ENCODE peak calls at places on chromosomes 6 and 20, in ten cellular contexts. X is central memory CD8-positive, alpha-beta T cell; V is stimulated activated CD4-positive, alpha-beta T cell treated with anti-CD3 and anti-CD28 coated beads, Interleukin-1b, Interleukin-23, amount 100 ng/mL, for 4 hours; T is WTC11; S is lung microvascular endothelial cell; L is prostate gland; A is left ventricle myocardium inferior; O is hepatocyte; U is ACHN; Z is AG20443. M is an unnamed sample.

GRCh38 chr6:90386796-90387390 is 90.2 kb upstream of the BACH2 start:
- DNase-seq in O (no peak), V (no peak), X (no peak), S (no peak), T (no peak), A (no peak), Z (no peak), L (peak), U (no peak), M (no peak)

GRCh38 chr20:55242853-55243252 is 762.5 kb downstream of the CBLN4 start:
- DNase-seq in A (no peak), V (no peak), T (no peak), S (no peak), U (no peak), O (no peak), Z (no peak), X (no peak), L (no peak), M (no peak)

GRCh38 chr6:151544453-151544852 is 50.6 kb downstream of the CCDC170 start:
- DNase-seq in O (no peak), S (no peak), U (no peak), A (no peak), L (no peak), Z (no peak), X (no peak), T (no peak), V (no peak), M (no peak)

GRCh38 chr6:112251170-112251945 is 3.0 kb downstream of the LAMA4 start:
- DNase-seq in S (peak), Z (peak), V (no peak), L (no peak), X (no peak), T (no peak), O (no peak), U (no peak), A (peak), M (no peak)

GRCh38 chr20:32731882-32732266 is 11.4 kb downstream of the COMMD7 start:
- DNase-seq in U (no peak), T (no peak), Z (no peak), S (peak), O (peak), L (no peak), X (no peak), A (no peak), V (no peak), M (no peak)

GRCh38 chr20:45497971-45498494 is 17.4 kb downstream of the SPINT3 start:
- DNase-seq in O (no peak), X (no peak), A (no peak), T (no peak), S (no peak), V (no peak), L (no peak), Z (no peak), U (no peak), M (no peak)

GRCh38 chr6:110053395-110054240 is 75.5 kb downstream of the GPR6 start:
- DNase-seq in A (no peak), L (no peak), X (no peak), O (peak), S (peak), U (peak), V (no peak), T (no peak), Z (peak), M (peak)

GRCh38 chr20:34709836-34710567 is 5.9 kb downstream of the TP53INP2 start:
- DNase-seq in T (peak), L (peak), U (peak), V (no peak), X (no peak), Z (peak), O (peak), S (peak), A (peak), M (peak)

GRCh38 chr20:62739067-62739466 is 30.4 kb downstream of the NTSR1 start:
- DNase-seq in O (no peak), V (no peak), U (no peak), S (no peak), X (no peak), A (peak), L (no peak), T (peak), Z (no peak), M (no peak)

GRCh38 chr6:18211338-18211737 is 53.0 kb downstream of the DEK start:
- DNase-seq in X (no peak), V (no peak), U (no peak), O (no peak), S (no peak), Z (no peak), T (no peak), L (no peak), A (no peak), M (peak)

GRCh38 chr6:97009781-97010492 is 85.4 kb downstream of the KLHL32 start:
- DNase-seq in A (no peak), Z (no peak), L (no peak), X (no peak), S (no peak), O (no peak), U (no peak), V (no peak), T (no peak), M (no peak)

GRCh38 chr20:3652217-3652616 is 11.0 kb downstream of the GFRA4 start:
- DNase-seq in O (no peak), X (no peak), V (no peak), T (no peak), S (no peak), U (no peak), A (no peak), L (no peak), Z (no peak), M (peak)

GRCh38 chr6:52415917-52416628 is 4.1 kb upstream of the EFHC1 start:
- DNase-seq in A (no peak), O (no peak), V (no peak), S (peak), X (no peak), L (no peak), T (no peak), U (peak), Z (no peak), M (peak)

GRCh38 chr6:158143700-158144099 is 24.4 kb downstream of the SERAC1 start:
- DNase-seq in A (no peak), L (no peak), V (no peak), U (peak), Z (peak), T (peak), S (no peak), X (no peak), O (no peak), M (peak)

GRCh38 chr6:30357678-30358339 is 12.9 kb downstream of the RPP21 start:
- DNase-seq in Z (peak), V (peak), L (peak), U (peak), O (peak), S (peak), X (no peak), A (no peak), T (peak), M (peak)

GRCh38 chr6:32462609-32463008 is 22.9 kb downstream of the HLA-DRA start:
- DNase-seq in A (no peak), S (no peak), X (no peak), O (peak), L (no peak), V (no peak), U (no peak), Z (no peak), T (no peak), M (no peak)

GRCh38 chr6:113695506-113695905 is 161.6 kb upstream of the MARCKS start:
- DNase-seq in S (no peak), U (no peak), X (no peak), V (no peak), A (no peak), T (no peak), Z (peak), L (no peak), O (no peak), M (no peak)

GRCh38 chr20:5349448-5349847 is 32.7 kb upstream of the PROKR2 start:
- DNase-seq in L (no peak), Z (no peak), O (no peak), V (no peak), A (no peak), T (no peak), X (no peak), U (no peak), S (no peak), M (no peak)

GRCh38 chr20:17841751-17842191 is 126.8 kb downstream of the SNX5 start:
- DNase-seq in T (no peak), O (no peak), Z (peak), L (no peak), S (no peak), A (peak), X (no peak), U (no peak), V (no peak), M (no peak)

GRCh38 chr20:51456511-51457280 is 85.8 kb downstream of the NFATC2 start:
- DNase-seq in T (peak), V (no peak), Z (peak), X (no peak), O (peak), L (peak), A (peak), U (peak), S (peak), M (peak)

GRCh38 chr20:33733654-33734576 is 2.1 kb downstream of the ZNF341 start:
- DNase-seq in O (peak), U (peak), L (no peak), X (no peak), A (peak), S (peak), T (peak), Z (peak), V (no peak), M (peak)

GRCh38 chr20:41308726-41309413 is 8.7 kb downstream of the ZHX3 start:
- DNase-seq in U (no peak), L (no peak), X (no peak), V (no peak), S (peak), O (no peak), A (no peak), Z (peak), T (no peak), M (peak)

GRCh38 chr6:134632034-134632433 is 314.1 kb upstream of the SGK1 start:
- DNase-seq in S (no peak), V (no peak), Z (no peak), O (no peak), A (no peak), L (no peak), U (no peak), X (no peak), T (no peak), M (no peak)

GRCh38 chr6:52820198-52820597 is 16.6 kb upstream of the GSTA1 start:
- DNase-seq in V (no peak), S (no peak), X (no peak), T (no peak), A (no peak), L (no peak), O (no peak), U (no peak), Z (peak), M (no peak)

GRCh38 chr20:5864873-5865582 is 85.3 kb downstream of the TRMT6 start:
- DNase-seq in L (no peak), V (no peak), Z (peak), T (no peak), O (no peak), A (no peak), S (peak), X (no peak), U (no peak), M (peak)

GRCh38 chr6:15512126-15512525 is 150.7 kb downstream of the DTNBP1 start:
- DNase-seq in L (no peak), O (no peak), U (no peak), X (no peak), T (no peak), Z (no peak), A (no peak), S (peak), V (no peak), M (no peak)

GRCh38 chr20:62065669-62066338 is at the start of gene TAF4:
- DNase-seq in O (peak), V (peak), T (peak), L (peak), Z (peak), S (peak), A (peak), X (peak), U (peak), M (peak)

GRCh38 chr6:47419621-47420020 is 58.0 kb upstream of the CD2AP start:
- DNase-seq in A (no peak), S (no peak), U (peak), V (no peak), O (peak), T (no peak), Z (no peak), L (no peak), X (no peak), M (peak)

GRCh38 chr6:87697581-87698552 is 4.2 kb downstream of the AKIRIN2 start:
- DNase-seq in A (no peak), V (no peak), U (no peak), S (peak), Z (peak), L (no peak), T (no peak), X (no peak), O (peak), M (peak)

M was measured in small intestine.